ENCODE peak calls at places on chromosomes 4 and X, in six cellular contexts. One of them, this sample, is unnamed.

GRCh38 chrX:17459596-17459995 is 84.6 kb downstream of the NHS start:
- DNase-seq in GDM1: no peak
- DNase-seq in mucosa of descending colon: no peak
- DNase-seq in HCT116: no peak
- DNase-seq in NCI-H82: no peak
- DNase-seq in Calu3: no peak
- DNase-seq in this sample: no peak

GRCh38 chr4:2932951-2933565 is 30.1 kb downstream of the NOP14 start:
- DNase-seq in mucosa of descending colon: no peak
- DNase-seq in HCT116: no peak
- DNase-seq in Calu3: no peak
- DNase-seq in NCI-H82: no peak
- DNase-seq in GDM1: no peak
- DNase-seq in this sample: no peak

GRCh38 chr4:55251352-55251751 is 94.7 kb upstream of the SRD5A3 start:
- DNase-seq in GDM1: no peak
- DNase-seq in HCT116: no peak
- DNase-seq in mucosa of descending colon: no peak
- DNase-seq in NCI-H82: peak
- DNase-seq in Calu3: no peak
- DNase-seq in this sample: no peak

GRCh38 chr4:121050251-121050650 is 22.1 kb downstream of the NDNF start:
- DNase-seq in NCI-H82: no peak
- DNase-seq in mucosa of descending colon: no peak
- DNase-seq in Calu3: no peak
- DNase-seq in GDM1: no peak
- DNase-seq in HCT116: no peak
- DNase-seq in this sample: no peak

GRCh38 chrX:72002886-72003285 is 92.2 kb downstream of the NHSL2 start:
- DNase-seq in GDM1: no peak
- DNase-seq in Calu3: no peak
- DNase-seq in mucosa of descending colon: no peak
- DNase-seq in HCT116: no peak
- DNase-seq in NCI-H82: no peak
- DNase-seq in this sample: no peak

GRCh38 chr4:184762100-184762499 is 28.2 kb upstream of the CENPU start:
- DNase-seq in GDM1: peak
- DNase-seq in NCI-H82: no peak
- DNase-seq in mucosa of descending colon: no peak
- DNase-seq in HCT116: no peak
- DNase-seq in Calu3: no peak
- DNase-seq in this sample: no peak

GRCh38 chr4:1183985-1184773 is 11.8 kb upstream of the SPON2 start:
- DNase-seq in HCT116: no peak
- DNase-seq in GDM1: no peak
- DNase-seq in Calu3: no peak
- DNase-seq in NCI-H82: no peak
- DNase-seq in mucosa of descending colon: no peak
- DNase-seq in this sample: no peak

GRCh38 chrX:9055354-9055753 is 21.4 kb upstream of the FAM9B start:
- DNase-seq in Calu3: no peak
- DNase-seq in HCT116: no peak
- DNase-seq in mucosa of descending colon: no peak
- DNase-seq in NCI-H82: no peak
- DNase-seq in GDM1: peak
- DNase-seq in this sample: no peak

GRCh38 chr4:123443401-123444297 is 47.1 kb downstream of the SPRY1 start:
- DNase-seq in mucosa of descending colon: peak
- DNase-seq in NCI-H82: peak
- DNase-seq in HCT116: no peak
- DNase-seq in Calu3: no peak
- DNase-seq in GDM1: peak
- DNase-seq in this sample: no peak

GRCh38 chr4:4788573-4788972 is 70.9 kb upstream of the MSX1 start:
- DNase-seq in NCI-H82: no peak
- DNase-seq in Calu3: no peak
- DNase-seq in mucosa of descending colon: no peak
- DNase-seq in HCT116: no peak
- DNase-seq in GDM1: no peak
- DNase-seq in this sample: no peak

GRCh38 chr4:15794432-15794831 is 16.3 kb downstream of the CD38 start:
- DNase-seq in Calu3: no peak
- DNase-seq in HCT116: no peak
- DNase-seq in GDM1: no peak
- DNase-seq in NCI-H82: no peak
- DNase-seq in mucosa of descending colon: no peak
- DNase-seq in this sample: no peak

GRCh38 chr4:85842540-85842939 is 367.6 kb downstream of the ARHGAP24 start:
- DNase-seq in NCI-H82: no peak
- DNase-seq in GDM1: peak
- DNase-seq in mucosa of descending colon: peak
- DNase-seq in Calu3: no peak
- DNase-seq in HCT116: no peak
- DNase-seq in this sample: no peak

GRCh38 chr4:89268572-89269180 is 38.9 kb downstream of the GPRIN3 start:
- DNase-seq in mucosa of descending colon: no peak
- DNase-seq in HCT116: no peak
- DNase-seq in Calu3: no peak
- DNase-seq in NCI-H82: no peak
- DNase-seq in GDM1: no peak
- DNase-seq in this sample: no peak

GRCh38 chrX:51281758-51282318 is 50.8 kb upstream of the NUDT10 start:
- DNase-seq in Calu3: no peak
- DNase-seq in NCI-H82: no peak
- DNase-seq in mucosa of descending colon: no peak
- DNase-seq in GDM1: no peak
- DNase-seq in HCT116: no peak
- DNase-seq in this sample: no peak

GRCh38 chr4:123297836-123298235 is 98.8 kb upstream of the SPRY1 start:
- DNase-seq in Calu3: no peak
- DNase-seq in mucosa of descending colon: no peak
- DNase-seq in HCT116: no peak
- DNase-seq in NCI-H82: no peak
- DNase-seq in GDM1: no peak
- DNase-seq in this sample: no peak

GRCh38 chrX:32448945-32449344 is 762.4 kb downstream of the DMD start:
- DNase-seq in GDM1: no peak
- DNase-seq in mucosa of descending colon: no peak
- DNase-seq in HCT116: no peak
- DNase-seq in Calu3: no peak
- DNase-seq in NCI-H82: no peak
- DNase-seq in this sample: no peak

GRCh38 chr4:95000076-95000648 is 242.4 kb downstream of the BMPR1B start:
- DNase-seq in GDM1: no peak
- DNase-seq in mucosa of descending colon: no peak
- DNase-seq in NCI-H82: no peak
- DNase-seq in Calu3: no peak
- DNase-seq in HCT116: no peak
- DNase-seq in this sample: no peak

GRCh38 chrX:54999717-55000598 is at the start of gene APEX2:
- DNase-seq in GDM1: peak
- DNase-seq in HCT116: peak
- DNase-seq in Calu3: peak
- DNase-seq in mucosa of descending colon: peak
- DNase-seq in NCI-H82: peak
- DNase-seq in this sample: peak

GRCh38 chrX:46912098-46912672 is at the start of gene JADE3:
- DNase-seq in HCT116: peak
- DNase-seq in GDM1: peak
- DNase-seq in NCI-H82: peak
- DNase-seq in Calu3: peak
- DNase-seq in mucosa of descending colon: peak
- DNase-seq in this sample: peak

GRCh38 chrX:132564026-132564425 is 75.2 kb upstream of the MBNL3 start:
- DNase-seq in GDM1: no peak
- DNase-seq in NCI-H82: no peak
- DNase-seq in Calu3: no peak
- DNase-seq in mucosa of descending colon: no peak
- DNase-seq in HCT116: no peak
- DNase-seq in this sample: no peak

GRCh38 chr4:82898322-82899243 is 2.0 kb upstream of the THAP9 start:
- DNase-seq in HCT116: no peak
- DNase-seq in GDM1: no peak
- DNase-seq in Calu3: no peak
- DNase-seq in mucosa of descending colon: peak
- DNase-seq in NCI-H82: peak
- DNase-seq in this sample: peak

GRCh38 chrX:101219840-101220191 is 230 bp downstream of the DRP2 start:
- DNase-seq in HCT116: no peak
- DNase-seq in NCI-H82: no peak
- DNase-seq in mucosa of descending colon: no peak
- DNase-seq in GDM1: no peak
- DNase-seq in Calu3: no peak
- DNase-seq in this sample: no peak

GRCh38 chr4:53747401-53747800 is 156.1 kb upstream of the LNX1 start:
- DNase-seq in GDM1: no peak
- DNase-seq in HCT116: no peak
- DNase-seq in mucosa of descending colon: no peak
- DNase-seq in Calu3: no peak
- DNase-seq in NCI-H82: no peak
- DNase-seq in this sample: no peak

GRCh38 chrX:39895228-39896110 is 202.3 kb downstream of the BCOR start:
- DNase-seq in HCT116: no peak
- DNase-seq in mucosa of descending colon: peak
- DNase-seq in NCI-H82: no peak
- DNase-seq in GDM1: no peak
- DNase-seq in Calu3: peak
- DNase-seq in this sample: peak

GRCh38 chrX:34341258-34341657 is 209.1 kb upstream of the FAM47A start:
- DNase-seq in GDM1: no peak
- DNase-seq in Calu3: no peak
- DNase-seq in mucosa of descending colon: no peak
- DNase-seq in HCT116: no peak
- DNase-seq in NCI-H82: peak
- DNase-seq in this sample: no peak

GRCh38 chrX:123422875-123423274 is 238.8 kb downstream of the GRIA3 start:
- DNase-seq in Calu3: peak
- DNase-seq in GDM1: peak
- DNase-seq in HCT116: no peak
- DNase-seq in mucosa of descending colon: peak
- DNase-seq in NCI-H82: peak
- DNase-seq in this sample: peak

GRCh38 chrX:103845165-103845653 is 13.2 kb upstream of the RAB9B start:
- DNase-seq in GDM1: peak
- DNase-seq in Calu3: peak
- DNase-seq in NCI-H82: peak
- DNase-seq in mucosa of descending colon: peak
- DNase-seq in HCT116: peak
- DNase-seq in this sample: peak

GRCh38 chr4:183101956-183102480 is 3.0 kb downstream of the WWC2 start:
- DNase-seq in mucosa of descending colon: no peak
- DNase-seq in NCI-H82: no peak
- DNase-seq in GDM1: no peak
- DNase-seq in HCT116: no peak
- DNase-seq in Calu3: no peak
- DNase-seq in this sample: no peak

GRCh38 chrX:116276191-116276700 is 105.7 kb downstream of the AGTR2 start:
- DNase-seq in NCI-H82: no peak
- DNase-seq in Calu3: no peak
- DNase-seq in mucosa of descending colon: no peak
- DNase-seq in GDM1: no peak
- DNase-seq in HCT116: no peak
- DNase-seq in this sample: no peak

GRCh38 chr4:109032676-109033075 is 269.8 kb downstream of the COL25A1 start:
- DNase-seq in mucosa of descending colon: no peak
- DNase-seq in Calu3: no peak
- DNase-seq in NCI-H82: no peak
- DNase-seq in HCT116: no peak
- DNase-seq in GDM1: no peak
- DNase-seq in this sample: no peak

GRCh38 chr4:172666711-172667368 is 501.8 kb upstream of the GALNT7 start:
- DNase-seq in HCT116: no peak
- DNase-seq in Calu3: no peak
- DNase-seq in GDM1: no peak
- DNase-seq in NCI-H82: no peak
- DNase-seq in mucosa of descending colon: no peak
- DNase-seq in this sample: no peak

GRCh38 chrX:6293716-6294115 is 65.0 kb upstream of the NLGN4X start:
- DNase-seq in GDM1: no peak
- DNase-seq in mucosa of descending colon: no peak
- DNase-seq in Calu3: no peak
- DNase-seq in NCI-H82: no peak
- DNase-seq in HCT116: no peak
- DNase-seq in this sample: no peak

GRCh38 chr4:176717237-176717636 is 75.5 kb downstream of the VEGFC start:
- DNase-seq in HCT116: no peak
- DNase-seq in Calu3: no peak
- DNase-seq in NCI-H82: no peak
- DNase-seq in mucosa of descending colon: no peak
- DNase-seq in GDM1: no peak
- DNase-seq in this sample: no peak

GRCh38 chr4:144340931-144341330 is 200.4 kb upstream of the GYPA start:
- DNase-seq in Calu3: no peak
- DNase-seq in mucosa of descending colon: no peak
- DNase-seq in HCT116: no peak
- DNase-seq in GDM1: no peak
- DNase-seq in NCI-H82: no peak
- DNase-seq in this sample: no peak

GRCh38 chr4:85478576-85478975 is 3.6 kb downstream of the ARHGAP24 start:
- DNase-seq in HCT116: no peak
- DNase-seq in Calu3: no peak
- DNase-seq in GDM1: no peak
- DNase-seq in NCI-H82: no peak
- DNase-seq in mucosa of descending colon: no peak
- DNase-seq in this sample: no peak

GRCh38 chrX:39418132-39418935 is 617.1 kb downstream of the MID1IP1 start:
- DNase-seq in Calu3: no peak
- DNase-seq in NCI-H82: no peak
- DNase-seq in GDM1: no peak
- DNase-seq in HCT116: no peak
- DNase-seq in mucosa of descending colon: no peak
- DNase-seq in this sample: no peak

GRCh38 chr4:108165601-108166000 is 3.1 kb downstream of the LEF1 start:
- DNase-seq in NCI-H82: no peak
- DNase-seq in GDM1: no peak
- DNase-seq in Calu3: no peak
- DNase-seq in HCT116: no peak
- DNase-seq in mucosa of descending colon: no peak
- DNase-seq in this sample: no peak

GRCh38 chr4:133559987-133560386 is 410.9 kb downstream of the PCDH10 start:
- DNase-seq in Calu3: no peak
- DNase-seq in mucosa of descending colon: no peak
- DNase-seq in GDM1: no peak
- DNase-seq in NCI-H82: no peak
- DNase-seq in HCT116: no peak
- DNase-seq in this sample: no peak